ENCODE peak calls at places on chromosomes 13 and 19, in eight cellular contexts. P, T, H, I, O, B, D and Q are unnamed samples.

GRCh38 chr13:33918199-33918932 is 100.4 kb downstream of the RFC3 start:
- DNase-seq in P (no peak), I (no peak), O (no peak), H (no peak), D (no peak), T (peak), B (no peak), Q (peak)

GRCh38 chr19:35342430-35342829 is 5.3 kb upstream of the FFAR1 start:
- DNase-seq in I (no peak), T (no peak), D (no peak), B (no peak), H (no peak), P (no peak), O (no peak), Q (no peak)

GRCh38 chr13:34943675-34944634 is 1.9 kb downstream of the NBEA start:
- DNase-seq in I (no peak), H (no peak), O (no peak), P (no peak), B (no peak), D (no peak), T (no peak), Q (no peak)

GRCh38 chr13:111245781-111246384 is 74.6 kb upstream of the TEX29 start:
- DNase-seq in H (no peak), T (peak), B (no peak), O (no peak), I (no peak), P (no peak), D (no peak), Q (no peak)

GRCh38 chr19:32339988-32340874 is 5.2 kb upstream of the ZNF507 start:
- DNase-seq in H (peak), T (peak), D (peak), I (no peak), P (no peak), O (peak), B (peak), Q (peak)

GRCh38 chr19:41014643-41015042 is 23.6 kb downstream of the CYP2B6 start:
- DNase-seq in T (no peak), B (no peak), P (no peak), O (no peak), D (no peak), H (no peak), I (no peak), Q (no peak)

GRCh38 chr19:19485161-19485997 is 30.0 kb downstream of the TSSK6 start:
- DNase-seq in O (peak), D (no peak), B (no peak), T (peak), P (no peak), I (no peak), H (no peak), Q (no peak)

GRCh38 chr19:33686246-33686645 is 64.5 kb downstream of the CHST8 start:
- DNase-seq in D (no peak), O (peak), B (peak), T (no peak), H (no peak), I (no peak), P (no peak), Q (no peak)

GRCh38 chr13:50130686-50131051 is 115.4 kb downstream of the KCNRG start:
- DNase-seq in H (no peak), P (no peak), D (peak), B (no peak), T (peak), I (no peak), O (peak), Q (peak)

GRCh38 chr13:23833733-23834611 is 55.2 kb downstream of the MIPEP start:
- DNase-seq in H (no peak), I (no peak), P (no peak), O (peak), T (no peak), D (no peak), B (no peak), Q (no peak)

GRCh38 chr19:3035542-3036118 is 6.5 kb upstream of the TLE2 start:
- DNase-seq in P (peak), O (peak), H (peak), T (peak), D (peak), B (peak), I (peak), Q (peak)
- TF ChIP-seq POLR2A in P (peak), O (peak), H (peak), T (peak), D (no peak), B (no peak), I (peak), Q (no peak)

DNA sequence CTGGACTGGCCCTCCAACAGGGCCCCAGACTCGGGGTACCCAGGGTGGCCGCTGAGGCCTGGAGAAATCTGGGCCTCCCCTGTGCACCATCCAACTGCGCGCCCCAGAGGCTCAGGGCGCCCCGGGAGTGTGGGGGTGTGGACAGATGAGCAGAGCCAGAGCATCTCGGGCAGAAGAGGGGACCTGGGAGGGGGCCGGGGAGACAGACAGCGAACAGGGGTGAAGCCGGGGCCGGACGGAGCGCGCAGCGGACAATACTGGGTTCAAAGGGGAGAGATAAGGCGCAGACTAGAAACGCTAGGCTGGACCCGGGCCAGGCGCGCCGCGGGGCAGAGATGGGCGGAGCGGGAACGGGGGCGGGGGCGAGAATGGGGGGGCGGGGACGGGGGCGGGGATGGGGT is 460 bp upstream of the CERS4 start:
- DNase-seq in P (no peak), I (no peak), O (peak), T (no peak), H (no peak), D (peak), B (peak), Q (peak)
- H3K4me3 ChIP-seq in P (peak), I (peak), O (peak), T (peak), H (peak), D (peak), B (peak), Q (peak)

DNA sequence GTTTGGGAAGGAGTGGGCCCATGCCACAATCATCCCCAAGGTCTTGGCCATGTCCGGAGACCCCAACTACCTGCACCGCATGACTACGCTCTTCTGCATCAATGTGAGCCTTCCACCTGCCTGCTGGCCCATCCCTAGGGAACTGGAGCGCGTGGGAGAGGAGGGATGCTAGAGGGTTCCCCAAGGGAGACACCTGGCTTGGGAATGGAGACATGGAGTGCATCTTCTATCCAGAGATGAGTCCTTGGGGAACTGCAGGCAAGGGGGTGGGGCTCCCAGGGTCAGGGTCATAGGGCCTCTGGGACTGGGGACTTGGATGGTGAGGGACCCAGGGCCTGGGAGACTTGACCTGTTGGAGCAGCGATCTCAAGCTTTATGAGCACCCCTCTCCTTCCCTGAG is 31.2 kb downstream of the PPP2R1A start:
- DNase-seq in T (no peak), D (no peak), I (no peak), O (no peak), P (no peak), B (no peak), H (no peak), Q (peak)
- TF ChIP-seq POLR2A in T (no peak), D (no peak), I (no peak), O (no peak), P (no peak), B (no peak), H (no peak), Q (no peak)

DNA sequence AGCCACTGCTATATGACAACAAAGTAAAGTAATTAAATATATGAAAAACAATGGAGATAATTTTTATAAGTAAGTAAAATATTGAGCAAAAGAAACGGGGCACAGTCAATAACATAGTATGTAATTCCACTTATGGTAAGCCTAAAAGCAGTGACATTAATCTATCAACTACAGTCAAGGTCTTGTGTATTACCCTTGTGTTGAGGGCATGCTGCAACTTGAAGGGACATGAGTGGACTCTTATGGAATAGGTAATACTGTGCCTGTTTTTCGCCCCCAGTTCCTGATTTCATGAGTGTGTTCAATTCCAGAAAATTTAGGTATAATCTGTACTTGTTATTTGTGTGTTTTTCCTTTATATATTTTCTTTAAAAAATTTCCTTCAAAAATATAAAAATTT is 201.3 kb upstream of the SLITRK6 start:
- DNase-seq in T (no peak), P (no peak), B (no peak), I (no peak), H (no peak), O (no peak), D (no peak), Q (no peak)
- H3K4me3 ChIP-seq in T (no peak), P (no peak), B (no peak), I (no peak), H (no peak), O (no peak), D (no peak), Q (no peak)

GRCh38 chr19:52535831-52536800 is 8.6 kb downstream of the ZNF808 start:
- DNase-seq in O (peak), D (peak), P (peak), I (peak), B (peak), T (peak), H (peak), Q (peak)
- TF ChIP-seq POLR2A in O (no peak), D (no peak), P (peak), I (peak), B (no peak), T (no peak), H (no peak), Q (peak)

GRCh38 chr19:1675633-1676350 is 23.4 kb upstream of the TCF3 start:
- DNase-seq in O (peak), T (no peak), D (peak), I (no peak), P (no peak), H (no peak), B (no peak), Q (no peak)
- H3K4me3 ChIP-seq in O (no peak), T (no peak), D (no peak), I (peak), P (no peak), H (no peak), B (no peak), Q (no peak)

DNA sequence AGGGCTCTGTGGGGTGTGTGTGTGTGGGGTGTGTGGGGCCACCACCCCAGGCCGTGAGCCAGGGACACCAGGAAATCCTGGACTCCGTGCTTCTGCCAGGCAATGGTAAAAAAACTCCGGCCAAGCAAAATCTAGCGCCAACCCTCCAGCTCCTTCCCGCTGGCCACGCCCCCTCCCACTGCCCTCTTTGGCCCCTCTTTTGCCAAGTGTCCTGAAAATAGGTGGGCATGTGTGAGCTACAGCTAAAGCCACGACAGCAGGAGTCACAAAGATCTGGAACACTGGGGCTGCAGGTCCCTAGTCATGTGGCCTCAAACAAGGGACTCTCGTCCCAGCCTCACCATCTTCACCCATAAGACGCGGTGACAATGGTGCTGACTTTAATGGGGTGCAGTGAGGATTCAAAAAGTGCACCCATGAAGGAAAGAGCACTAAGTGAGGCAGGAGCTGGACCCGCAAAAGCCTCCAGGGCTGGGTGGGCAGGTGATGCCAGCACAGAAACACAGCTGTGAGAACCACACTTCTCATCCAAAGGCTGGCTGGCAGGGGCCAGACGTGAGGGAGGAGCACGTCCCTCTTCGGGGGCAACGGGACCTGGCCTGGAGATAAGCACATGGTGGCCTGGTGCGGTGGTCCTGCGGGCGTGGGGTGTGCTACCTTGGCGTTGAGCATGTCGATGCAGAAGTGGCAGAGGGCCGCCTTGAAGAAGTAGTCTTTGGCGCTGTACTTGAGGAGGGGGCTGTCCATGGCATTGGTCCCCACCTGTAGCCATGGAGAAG is 7.5 kb upstream of the KPTN start:
- DNase-seq in I (no peak), B (no peak), O (peak), T (no peak), H (no peak), P (no peak), D (no peak), Q (no peak)
- TF ChIP-seq POLR2A in I (no peak), B (no peak), O (no peak), T (no peak), H (no peak), P (no peak), D (no peak), Q (no peak)